ENCODE peak calls at places on chromosome 13, in nine cellular contexts. R is HAP-1; L is glutamatergic neuron; Z is central memory CD8-positive, alpha-beta T cell; Y is midbrain; T is T follicular helper cell; E is T-cell; S is hypothalamus; A is NCI-H1092. I is an unnamed sample.
A peak's percentile ranks its signal among the peaks of the same experiment; 100 is the strongest.

GRCh38 chr13:75151081-75151643 is 330.8 kb downstream of the TBC1D4 start:
- DNase-seq in L (no peak), Z (no peak), A (no peak), R (no peak), T (no peak), S (no peak), Y (no peak), E (no peak), I (no peak)

GRCh38 chr13:47661076-47661475 is 340.0 kb downstream of the SUCLA2 start:
- DNase-seq in T (no peak), Y (no peak), A (no peak), S (no peak), R (no peak), Z (no peak), L (no peak), E (no peak), I (no peak)

GRCh38 chr13:101751488-101751887 is 299.0 kb downstream of the ITGBL1 start:
- DNase-seq in T (no peak), Y (no peak), R (no peak), S (no peak), A (peak; percentile 40), Z (no peak), L (no peak), E (no peak), I (no peak)

GRCh38 chr13:114118086-114118762 is 14.2 kb downstream of the RASA3 start:
- DNase-seq in A (no peak), R (no peak), L (no peak), Z (no peak), S (no peak), T (no peak), Y (no peak), E (no peak), I (no peak)

GRCh38 chr13:40665754-40666057 is 735 bp downstream of the FOXO1 start:
- DNase-seq in R (peak; percentile 42), T (peak; percentile 26), S (no peak), Z (no peak), A (no peak), E (peak; percentile 41), Y (no peak), L (peak; percentile 32), I (no peak)

GRCh38 chr13:22009937-22010336 is 339.1 kb downstream of the FGF9 start:
- DNase-seq in R (no peak), Y (no peak), T (no peak), S (no peak), A (no peak), Z (no peak), L (no peak), E (no peak), I (no peak)

GRCh38 chr13:64071352-64071751 is 2655.7 kb upstream of the PCDH20 start:
- DNase-seq in L (no peak), T (no peak), S (no peak), A (no peak), R (no peak), Z (no peak), Y (no peak), E (no peak), I (no peak)

GRCh38 chr13:29196409-29197074 is 376.4 kb downstream of the MTUS2 start:
- DNase-seq in E (no peak), T (no peak), S (no peak), L (no peak), Z (no peak), R (no peak), A (no peak), Y (no peak), I (no peak)

GRCh38 chr13:72255908-72256307 is 388.9 kb upstream of the DACH1 start:
- DNase-seq in L (peak; percentile 50), Y (peak; percentile 19), Z (no peak), R (peak; percentile 74), A (peak; percentile 73), E (no peak), T (no peak), S (no peak), I (peak; percentile 40)

GRCh38 chr13:39073983-39074382 is 35.7 kb downstream of the NHLRC3 start:
- DNase-seq in Z (no peak), R (no peak), T (no peak), Y (no peak), A (no peak), E (no peak), S (no peak), L (no peak), I (no peak)

GRCh38 chr13:64127192-64127591 is 2711.5 kb upstream of the PCDH20 start:
- DNase-seq in A (no peak), E (no peak), S (no peak), Z (no peak), Y (no peak), L (no peak), R (no peak), T (no peak), I (no peak)

GRCh38 chr13:48749699-48750473 is 96.2 kb downstream of the CYSLTR2 start:
- DNase-seq in Z (peak; percentile 12), S (no peak), R (peak; percentile 80), A (no peak), T (peak; percentile 8), E (no peak), L (peak; percentile 63), Y (peak; percentile 52), I (peak; percentile 29)

GRCh38 chr13:93216122-93216521 is 10.5 kb upstream of the GPC6 start:
- DNase-seq in A (no peak), Z (no peak), S (no peak), T (no peak), E (no peak), Y (no peak), L (no peak), R (no peak), I (no peak)

GRCh38 chr13:41470187-41470586 is 12.8 kb downstream of the RGCC start:
- DNase-seq in S (no peak), E (no peak), A (no peak), Z (no peak), L (no peak), Y (no peak), R (no peak), T (no peak), I (no peak)

GRCh38 chr13:92671821-92672220 is 554.8 kb upstream of the GPC6 start:
- DNase-seq in R (no peak), A (no peak), Y (no peak), Z (no peak), T (no peak), S (no peak), E (no peak), L (no peak), I (no peak)

GRCh38 chr13:73698859-73699258 is 435.3 kb downstream of the KLF12 start:
- DNase-seq in S (no peak), A (no peak), R (no peak), Z (no peak), T (no peak), Y (no peak), L (no peak), E (no peak), I (no peak)

GRCh38 chr13:110455444-110455843 is 106.1 kb downstream of the RAB20 start:
- DNase-seq in Y (no peak), T (no peak), R (no peak), A (no peak), E (no peak), Z (no peak), L (no peak), S (no peak), I (no peak)

GRCh38 chr13:112588490-112589297 is 741 bp upstream of the TUBGCP3 start:
- DNase-seq in T (no peak), Z (no peak), Y (no peak), L (no peak), R (no peak), E (no peak), S (no peak), A (no peak), I (no peak)

GRCh38 chr13:24351423-24351822 is 42.0 kb downstream of the C1QTNF9 start:
- DNase-seq in Z (no peak), T (no peak), A (no peak), Y (no peak), S (no peak), R (no peak), E (no peak), L (no peak), I (no peak)

GRCh38 chr13:48233886-48234488 is 981 bp downstream of the ITM2B start:
- DNase-seq in A (no peak), T (no peak), S (no peak), E (no peak), Y (peak; percentile 63), L (no peak), Z (no peak), R (peak; percentile 27), I (no peak)

GRCh38 chr13:86862137-86862536 is 809.0 kb upstream of the SLITRK5 start:
- DNase-seq in Z (no peak), R (peak; percentile 20), T (no peak), E (no peak), S (no peak), Y (no peak), A (no peak), L (no peak), I (no peak)

GRCh38 chr13:59545007-59545406 is 618.7 kb downstream of the DIAPH3 start:
- DNase-seq in L (no peak), R (no peak), Z (no peak), T (no peak), S (no peak), A (no peak), Y (no peak), E (no peak), I (no peak)

GRCh38 chr13:35856721-35857346 is 274.3 kb downstream of the DCLK1 start:
- DNase-seq in S (no peak), T (no peak), Z (no peak), E (no peak), R (no peak), Y (no peak), A (no peak), L (no peak), I (no peak)

GRCh38 chr13:39415403-39415802 is 187.6 kb downstream of the LHFPL6 start:
- DNase-seq in L (peak; percentile 34), E (no peak), S (no peak), Y (peak; percentile 61), R (peak; percentile 70), A (peak; percentile 20), Z (no peak), T (no peak), I (no peak)

I was measured in neuronal stem cell.